ENCODE peak calls at places on chromosome 4, in five cellular contexts. J is RPMI7951, F is prostate gland, Q is amygdala, N is suprapubic skin. V is an unnamed sample.

GRCh38 chr4:76208005-76208765 is 5.4 kb downstream of the SCARB2 start:
- DNase-seq in J (peak; percentile 88), F (peak; percentile 81), Q (peak; percentile 40), N (peak; percentile 86), V (peak; percentile 81)

GRCh38 chr4:88738714-88739366 is 41.2 kb upstream of the NAP1L5 start:
- DNase-seq in J (no peak), F (no peak), Q (no peak), N (no peak), V (no peak)

GRCh38 chr4:3337811-3338210 is 45.0 kb downstream of the RGS12 start:
- DNase-seq in J (no peak), F (no peak), Q (no peak), N (no peak), V (no peak)

GRCh38 chr4:24260922-24261581 is 323.3 kb downstream of the DHX15 start:
- DNase-seq in J (peak; percentile 14), F (no peak), Q (no peak), N (no peak), V (peak; percentile 17)

GRCh38 chr4:99402765-99403164 is 32.4 kb downstream of the ADH7 start:
- DNase-seq in J (no peak), F (no peak), Q (no peak), N (no peak), V (no peak)

GRCh38 chr4:168486961-168487820 is 6.9 kb upstream of the DDX60L start:
- DNase-seq in J (peak; percentile 68), F (no peak), Q (no peak), N (no peak), V (no peak)

GRCh38 chr4:145739840-145740239 is 59.9 kb downstream of the C4orf51 start:
- DNase-seq in J (no peak), F (no peak), Q (no peak), N (no peak), V (no peak)

GRCh38 chr4:42391356-42391675 is 6.0 kb upstream of the SHISA3 start:
- DNase-seq in J (no peak), F (no peak), Q (no peak), N (no peak), V (no peak)

GRCh38 chr4:138910914-138911336 is 104.7 kb upstream of the NOCT start:
- DNase-seq in J (peak; percentile 86), F (peak; percentile 88), Q (peak; percentile 58), N (peak; percentile 82), V (peak; percentile 55)

GRCh38 chr4:72631296-72631695 is 62.3 kb upstream of the ADAMTS3 start:
- DNase-seq in J (peak; percentile 75), F (no peak), Q (no peak), N (no peak), V (peak; percentile 26)

GRCh38 chr4:124997907-124998306 is 285.4 kb upstream of the ANKRD50 start:
- DNase-seq in J (peak; percentile 26), F (no peak), Q (no peak), N (no peak), V (no peak)

GRCh38 chr4:87025614-87026041 is 90.8 kb downstream of the AFF1 start:
- DNase-seq in J (no peak), F (peak; percentile 66), Q (no peak), N (no peak), V (no peak)

GRCh38 chr4:122819708-122820449 is 6.8 kb upstream of the FGF2 start:
- DNase-seq in J (peak; percentile 49), F (no peak), Q (no peak), N (no peak), V (no peak)

V was measured in tibial nerve.